ENCODE peak calls at places on chromosomes 3 and 15, in five cellular contexts. Z is heart left ventricle, M is cardiac fibroblast, U is T-helper 2 cell, D is fibroblast of the aortic adventitia. O is an unnamed sample.

GRCh38 chr15:53910236-53910849 is 67.9 kb upstream of the UNC13C start:
- DNase-seq in Z (no peak), M (no peak), U (no peak), D (peak), O (no peak)

GRCh38 chr3:171970301-171970788 is 69.0 kb upstream of the FNDC3B start:
- DNase-seq in Z (no peak), M (peak), U (no peak), D (peak), O (no peak)

GRCh38 chr3:134869153-134869726 is 74.2 kb downstream of the EPHB1 start:
- DNase-seq in Z (no peak), M (no peak), U (no peak), D (no peak), O (no peak)

GRCh38 chr3:16456784-16457415 is 56.6 kb downstream of the RFTN1 start:
- DNase-seq in Z (no peak), M (peak), U (no peak), D (peak), O (no peak)

GRCh38 chr3:194339356-194339755 is 11.8 kb downstream of the CPN2 start:
- DNase-seq in Z (no peak), M (no peak), U (no peak), D (no peak), O (no peak)

GRCh38 chr3:160676547-160677303 is at the start of gene ARL14:
- DNase-seq in Z (no peak), M (peak), U (no peak), D (peak), O (no peak)

GRCh38 chr3:58531956-58532355 is 5.0 kb downstream of the ACOX2 start:
- DNase-seq in Z (no peak), M (peak), U (no peak), D (no peak), O (no peak)

GRCh38 chr3:46380471-46381215 is 9.9 kb downstream of the CCR5 start:
- DNase-seq in Z (no peak), M (no peak), U (no peak), D (peak), O (no peak)

GRCh38 chr3:52819936-52820335 is 10.5 kb downstream of the ITIH4 start:
- DNase-seq in Z (no peak), M (no peak), U (no peak), D (no peak), O (no peak)

GRCh38 chr15:28875461-28875965 is 10.3 kb upstream of the APBA2 start:
- DNase-seq in Z (no peak), M (no peak), U (no peak), D (no peak), O (no peak)

GRCh38 chr3:183576487-183577107 is 21.1 kb upstream of the KLHL6 start:
- DNase-seq in Z (no peak), M (peak), U (no peak), D (peak), O (no peak)

GRCh38 chr3:111045564-111045963 is 26.1 kb upstream of the NECTIN3 start:
- DNase-seq in Z (no peak), M (peak), U (no peak), D (no peak), O (no peak)

GRCh38 chr3:154616298-154616697 is 186.3 kb upstream of the GPR149 start:
- DNase-seq in Z (no peak), M (no peak), U (no peak), D (no peak), O (no peak)

GRCh38 chr15:34038023-34038403 is 991 bp downstream of the AVEN start:
- DNase-seq in Z (no peak), M (no peak), U (no peak), D (peak), O (no peak)

GRCh38 chr15:71790081-71790480 is 20.3 kb upstream of the NR2E3 start:
- DNase-seq in Z (no peak), M (peak), U (no peak), D (no peak), O (no peak)

GRCh38 chr3:65831733-65832425 is 206.8 kb downstream of the MAGI1 start:
- DNase-seq in Z (no peak), M (peak), U (no peak), D (peak), O (no peak)

GRCh38 chr3:62041681-62042080 is 331.7 kb downstream of the FEZF2 start:
- DNase-seq in Z (no peak), M (no peak), U (no peak), D (no peak), O (no peak)

GRCh38 chr3:131402391-131403039 is 20.9 kb downstream of the NUDT16 start:
- DNase-seq in Z (no peak), M (peak), U (no peak), D (peak), O (no peak)

GRCh38 chr15:93179072-93179471 is 90.1 kb upstream of the RGMA start:
- DNase-seq in Z (no peak), M (no peak), U (no peak), D (no peak), O (peak)

GRCh38 chr3:140953028-140953960 is 11.7 kb downstream of the SLC25A36 start:
- DNase-seq in Z (no peak), M (peak), U (no peak), D (peak), O (no peak)

GRCh38 chr3:66592061-66592875 is 91.4 kb upstream of the LRIG1 start:
- DNase-seq in Z (no peak), M (peak), U (no peak), D (peak), O (no peak)

GRCh38 chr3:189967254-189967865 is 153.3 kb downstream of the P3H2 start:
- DNase-seq in Z (no peak), M (peak), U (no peak), D (peak), O (no peak)

GRCh38 chr3:27533718-27534578 is 49.8 kb upstream of the SLC4A7 start:
- DNase-seq in Z (no peak), M (peak), U (no peak), D (peak), O (peak)

GRCh38 chr3:102525624-102526023 is 90.8 kb downstream of the ZPLD1 start:
- DNase-seq in Z (no peak), M (no peak), U (no peak), D (no peak), O (no peak)

GRCh38 chr15:90686435-90687218 is 30.5 kb upstream of the BLM start:
- DNase-seq in Z (no peak), M (no peak), U (no peak), D (no peak), O (no peak)

GRCh38 chr3:112376996-112377395 is 44.0 kb downstream of the CD200 start:
- DNase-seq in Z (no peak), M (peak), U (no peak), D (peak), O (no peak)

GRCh38 chr15:80834906-80835305 is 55.7 kb downstream of the CEMIP start:
- DNase-seq in Z (no peak), M (no peak), U (no peak), D (no peak), O (no peak)

GRCh38 chr3:195020185-195020584 is 250.8 kb downstream of the XXYLT1 start:
- DNase-seq in Z (no peak), M (no peak), U (no peak), D (no peak), O (no peak)

GRCh38 chr3:139534992-139535879 is 4.3 kb downstream of the RBP1 start:
- DNase-seq in Z (peak), M (peak), U (no peak), D (peak), O (peak)

GRCh38 chr3:156865732-156866131 is 39.6 kb downstream of the LEKR1 start:
- DNase-seq in Z (no peak), M (peak), U (no peak), D (peak), O (no peak)

GRCh38 chr3:131738095-131738494 is 235.3 kb upstream of the MRPL3 start:
- DNase-seq in Z (no peak), M (no peak), U (no peak), D (no peak), O (no peak)